ENCODE peak calls at places on chromosomes 3 and 15, in six cellular contexts. One of them, this sample, is unnamed.

GRCh38 chr3:55461896-55462295 is 25.2 kb downstream of the WNT5A start:
- DNase-seq in trophoblast cell: no peak
- DNase-seq in IMR-90: peak; percentile 89
- DNase-seq in H9: no peak
- DNase-seq in H1: peak; percentile 17
- DNase-seq in mesenchymal stem cell: peak; percentile 68
- DNase-seq in this sample: no peak

GRCh38 chr3:194988495-194989165 is 282.3 kb downstream of the XXYLT1 start:
- DNase-seq in mesenchymal stem cell: no peak
- DNase-seq in H9: no peak
- DNase-seq in H1: peak; percentile 30
- DNase-seq in IMR-90: no peak
- DNase-seq in trophoblast cell: no peak
- DNase-seq in this sample: no peak

GRCh38 chr3:50294492-50295403 is 2.5 kb upstream of the IFRD2 start:
- DNase-seq in mesenchymal stem cell: no peak
- DNase-seq in H1: no peak
- DNase-seq in H9: no peak
- DNase-seq in IMR-90: no peak
- DNase-seq in trophoblast cell: no peak
- DNase-seq in this sample: no peak

GRCh38 chr3:195897081-195897852 is 11.1 kb downstream of the TNK2 start:
- DNase-seq in trophoblast cell: peak; percentile 48
- DNase-seq in IMR-90: peak; percentile 74
- DNase-seq in H1: no peak
- DNase-seq in H9: no peak
- DNase-seq in mesenchymal stem cell: peak; percentile 82
- DNase-seq in this sample: no peak

GRCh38 chr15:27480642-27481041 is 509.7 kb downstream of the GABRG3 start:
- DNase-seq in mesenchymal stem cell: no peak
- DNase-seq in H1: no peak
- DNase-seq in H9: no peak
- DNase-seq in trophoblast cell: no peak
- DNase-seq in IMR-90: no peak
- DNase-seq in this sample: no peak

GRCh38 chr3:103653996-103654395 is 1219.2 kb downstream of the ZPLD1 start:
- DNase-seq in IMR-90: no peak
- DNase-seq in trophoblast cell: no peak
- DNase-seq in mesenchymal stem cell: no peak
- DNase-seq in H1: no peak
- DNase-seq in H9: no peak
- DNase-seq in this sample: no peak

GRCh38 chr3:79040701-79041100 is 727.1 kb downstream of the ROBO1 start:
- DNase-seq in IMR-90: peak; percentile 91
- DNase-seq in H1: no peak
- DNase-seq in trophoblast cell: peak; percentile 68
- DNase-seq in H9: no peak
- DNase-seq in mesenchymal stem cell: peak; percentile 66
- DNase-seq in this sample: no peak

GRCh38 chr3:141076821-141077571 is 25.8 kb downstream of the SPSB4 start:
- DNase-seq in IMR-90: peak; percentile 52
- DNase-seq in H1: no peak
- DNase-seq in trophoblast cell: no peak
- DNase-seq in mesenchymal stem cell: peak; percentile 86
- DNase-seq in H9: peak; percentile 61
- DNase-seq in this sample: no peak

GRCh38 chr15:70447511-70447910 is 315.8 kb downstream of the UACA start:
- DNase-seq in mesenchymal stem cell: no peak
- DNase-seq in IMR-90: no peak
- DNase-seq in H1: no peak
- DNase-seq in trophoblast cell: no peak
- DNase-seq in H9: no peak
- DNase-seq in this sample: no peak

GRCh38 chr3:50089603-50089945 is 855 bp downstream of the RBM5 start:
- DNase-seq in mesenchymal stem cell: peak; percentile 53
- DNase-seq in H1: no peak
- DNase-seq in IMR-90: peak; percentile 21
- DNase-seq in trophoblast cell: no peak
- DNase-seq in H9: no peak
- DNase-seq in this sample: no peak

GRCh38 chr3:65019412-65020093 is 331.8 kb upstream of the ADAMTS9 start:
- DNase-seq in H9: no peak
- DNase-seq in H1: no peak
- DNase-seq in trophoblast cell: no peak
- DNase-seq in mesenchymal stem cell: no peak
- DNase-seq in IMR-90: no peak
- DNase-seq in this sample: no peak

GRCh38 chr3:66276705-66277274 is 56.0 kb downstream of the SLC25A26 start:
- DNase-seq in H1: peak; percentile 60
- DNase-seq in mesenchymal stem cell: peak; percentile 74
- DNase-seq in H9: peak; percentile 59
- DNase-seq in IMR-90: peak; percentile 85
- DNase-seq in trophoblast cell: peak; percentile 68
- DNase-seq in this sample: peak; percentile 61

GRCh38 chr3:195918176-195918575 is 9.8 kb upstream of the TNK2 start:
- DNase-seq in mesenchymal stem cell: no peak
- DNase-seq in IMR-90: no peak
- DNase-seq in H9: no peak
- DNase-seq in H1: no peak
- DNase-seq in trophoblast cell: no peak
- DNase-seq in this sample: no peak

GRCh38 chr15:42068601-42069000 is 25.8 kb downstream of the PLA2G4D start:
- DNase-seq in IMR-90: no peak
- DNase-seq in H9: no peak
- DNase-seq in trophoblast cell: no peak
- DNase-seq in mesenchymal stem cell: no peak
- DNase-seq in H1: no peak
- DNase-seq in this sample: no peak

GRCh38 chr15:28086175-28086703 is 12.9 kb downstream of the OCA2 start:
- DNase-seq in trophoblast cell: peak; percentile 12
- DNase-seq in H1: peak; percentile 76
- DNase-seq in IMR-90: peak; percentile 46
- DNase-seq in mesenchymal stem cell: peak; percentile 66
- DNase-seq in H9: peak; percentile 71
- DNase-seq in this sample: no peak

GRCh38 chr3:173825731-173826130 is 428.2 kb downstream of the NLGN1 start:
- DNase-seq in H9: no peak
- DNase-seq in IMR-90: peak; percentile 1
- DNase-seq in mesenchymal stem cell: no peak
- DNase-seq in trophoblast cell: no peak
- DNase-seq in H1: no peak
- DNase-seq in this sample: no peak

GRCh38 chr3:48088056-48088748 is 72.0 kb upstream of the MAP4 start:
- DNase-seq in trophoblast cell: peak; percentile 4
- DNase-seq in mesenchymal stem cell: no peak
- DNase-seq in H9: peak; percentile 38
- DNase-seq in H1: peak; percentile 54
- DNase-seq in IMR-90: no peak
- DNase-seq in this sample: peak; percentile 30

GRCh38 chr3:122183521-122183892 is at the start of gene CASR:
- DNase-seq in mesenchymal stem cell: no peak
- DNase-seq in H9: peak; percentile 57
- DNase-seq in H1: peak; percentile 55
- DNase-seq in trophoblast cell: no peak
- DNase-seq in IMR-90: no peak
- DNase-seq in this sample: no peak

GRCh38 chr3:175585898-175586297 is 726.8 kb downstream of the NAALADL2 start:
- DNase-seq in trophoblast cell: no peak
- DNase-seq in mesenchymal stem cell: peak; percentile 79
- DNase-seq in H1: no peak
- DNase-seq in IMR-90: peak; percentile 87
- DNase-seq in H9: no peak
- DNase-seq in this sample: no peak

GRCh38 chr3:73509812-73510211 is 114.9 kb downstream of the PDZRN3 start:
- DNase-seq in H1: no peak
- DNase-seq in mesenchymal stem cell: peak; percentile 46
- DNase-seq in H9: no peak
- DNase-seq in trophoblast cell: no peak
- DNase-seq in IMR-90: peak; percentile 35
- DNase-seq in this sample: no peak

GRCh38 chr3:80052271-80052670 is 284.5 kb upstream of the ROBO1 start:
- DNase-seq in H9: no peak
- DNase-seq in H1: no peak
- DNase-seq in IMR-90: no peak
- DNase-seq in mesenchymal stem cell: no peak
- DNase-seq in trophoblast cell: no peak
- DNase-seq in this sample: no peak

GRCh38 chr3:112794622-112795172 is 52.0 kb downstream of the CD200R1L start:
- DNase-seq in IMR-90: no peak
- DNase-seq in H9: no peak
- DNase-seq in mesenchymal stem cell: peak; percentile 21
- DNase-seq in trophoblast cell: no peak
- DNase-seq in H1: no peak
- DNase-seq in this sample: no peak

GRCh38 chr3:191376742-191377141 is 46.4 kb upstream of the UTS2B start:
- DNase-seq in mesenchymal stem cell: peak; percentile 84
- DNase-seq in IMR-90: peak; percentile 81
- DNase-seq in H9: no peak
- DNase-seq in H1: no peak
- DNase-seq in trophoblast cell: no peak
- DNase-seq in this sample: no peak

GRCh38 chr3:113263020-113263419 is 51.7 kb downstream of the BOC start:
- DNase-seq in H9: no peak
- DNase-seq in H1: no peak
- DNase-seq in mesenchymal stem cell: no peak
- DNase-seq in trophoblast cell: no peak
- DNase-seq in IMR-90: no peak
- DNase-seq in this sample: no peak

GRCh38 chr15:89531796-89532537 is 35.6 kb upstream of the RHCG start:
- DNase-seq in H1: no peak
- DNase-seq in mesenchymal stem cell: no peak
- DNase-seq in H9: no peak
- DNase-seq in IMR-90: no peak
- DNase-seq in trophoblast cell: no peak
- DNase-seq in this sample: no peak

GRCh38 chr15:20352241-20353200 is 189.1 kb downstream of the GOLGA6L6 start:
- DNase-seq in trophoblast cell: no peak
- DNase-seq in H1: no peak
- DNase-seq in IMR-90: no peak
- DNase-seq in mesenchymal stem cell: no peak
- DNase-seq in H9: peak; percentile 27
- DNase-seq in this sample: no peak

GRCh38 chr15:91491131-91491950 is 362.2 kb upstream of the SLCO3A1 start:
- DNase-seq in H1: no peak
- DNase-seq in IMR-90: peak; percentile 54
- DNase-seq in H9: no peak
- DNase-seq in mesenchymal stem cell: no peak
- DNase-seq in trophoblast cell: no peak
- DNase-seq in this sample: no peak

DNA sequence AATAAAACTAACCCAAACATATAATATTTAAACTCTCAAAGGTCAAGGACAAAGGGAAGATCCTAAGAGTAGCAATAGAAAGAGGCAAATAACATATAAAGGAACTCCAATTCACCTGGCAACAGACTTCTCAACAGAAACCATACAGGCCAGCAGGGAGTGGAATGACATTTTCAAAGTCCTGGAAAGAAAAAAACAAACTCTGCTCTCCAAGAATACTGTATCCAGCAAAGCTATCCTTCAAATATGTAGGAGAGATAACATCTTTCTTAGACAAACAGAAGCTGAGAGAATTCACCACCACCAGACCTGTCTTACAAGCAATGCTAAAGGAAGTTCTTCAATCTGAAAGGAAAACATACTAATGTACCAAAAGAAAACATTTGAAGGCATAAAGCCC is 51.5 kb upstream of the TMEM158 start:
- DNase-seq in mesenchymal stem cell: no peak
- DNase-seq in H9: no peak
- DNase-seq in IMR-90: no peak
- DNase-seq in trophoblast cell: no peak
- DNase-seq in H1: no peak
- DNase-seq in this sample: no peak
- H3K14ac ChIP-seq in mesenchymal stem cell: no peak overlapping the region
- H3K14ac ChIP-seq in H9: no peak overlapping the region
- H3K14ac ChIP-seq in IMR-90: no peak overlapping the region
- H3K14ac ChIP-seq in trophoblast cell: no peak overlapping the region
- H3K14ac ChIP-seq in H1: no peak overlapping the region
- H3K14ac ChIP-seq in this sample: no peak overlapping the region

GRCh38 chr15:75647370-75648155 is at the start of gene SNX33:
- DNase-seq in IMR-90: peak; percentile 89
- DNase-seq in trophoblast cell: peak; percentile 70
- DNase-seq in H9: peak; percentile 90
- DNase-seq in mesenchymal stem cell: peak; percentile 94
- DNase-seq in H1: peak; percentile 85
- DNase-seq in this sample: peak; percentile 90

GRCh38 chr15:75648156-75649000 is 666 bp downstream of the SNX33 start:
- DNase-seq in H1: no peak
- DNase-seq in H9: peak; percentile 69
- DNase-seq in trophoblast cell: no peak
- DNase-seq in IMR-90: no peak
- DNase-seq in mesenchymal stem cell: peak; percentile 74
- DNase-seq in this sample: peak; percentile 72

GRCh38 chr15:75646112-75646943 is 1.4 kb upstream of the SNX33 start:
- DNase-seq in trophoblast cell: no peak
- DNase-seq in mesenchymal stem cell: no peak
- DNase-seq in H1: no peak
- DNase-seq in H9: no peak
- DNase-seq in IMR-90: no peak
- DNase-seq in this sample: no peak

GRCh38 chr15:75649045-75649761 is 1.5 kb downstream of the SNX33 start:
- DNase-seq in H9: no peak
- DNase-seq in trophoblast cell: no peak
- DNase-seq in mesenchymal stem cell: no peak
- DNase-seq in H1: no peak
- DNase-seq in IMR-90: no peak
- DNase-seq in this sample: no peak

DNA sequence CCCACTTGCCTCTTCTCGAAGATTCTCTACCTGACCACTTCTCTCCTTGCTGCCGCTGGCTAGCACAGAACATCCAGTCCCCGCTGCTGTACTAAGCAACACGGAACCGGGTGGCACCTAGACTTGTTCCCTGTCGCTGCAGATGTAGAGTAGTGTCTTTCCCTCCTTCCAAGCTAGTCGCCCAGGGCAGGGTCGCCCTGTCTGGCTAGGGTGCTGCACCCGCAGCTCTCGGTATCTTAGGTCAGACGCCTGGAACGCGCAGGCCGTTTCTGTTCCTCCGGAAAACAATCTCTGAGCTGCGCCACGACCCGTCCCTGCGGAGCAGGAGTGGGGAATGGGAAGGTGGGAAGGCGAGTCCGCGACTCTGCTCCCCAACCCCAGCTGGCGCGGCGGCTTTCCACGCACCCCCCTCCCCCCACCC is 758 bp upstream of the SNX33 start:
- DNase-seq in trophoblast cell: peak; percentile 38
- DNase-seq in IMR-90: no peak
- DNase-seq in H1: peak; percentile 61
- DNase-seq in H9: peak; percentile 45
- DNase-seq in mesenchymal stem cell: no peak
- DNase-seq in this sample: no peak
- H3K4me1 ChIP-seq in trophoblast cell: peaks cover 25% of the 10 kb centered on the region
- H3K4me1 ChIP-seq in IMR-90: peaks cover 31% of the 10 kb centered on the region
- H3K4me1 ChIP-seq in H1: peaks cover 25% of the 10 kb centered on the region
- H3K4me1 ChIP-seq in H9: peaks cover 3% of the 10 kb centered on the region
- H3K4me1 ChIP-seq in mesenchymal stem cell: peaks cover 32% of the 10 kb centered on the region
- H3K4me1 ChIP-seq in this sample: peaks cover 32% of the 10 kb centered on the region

GRCh38 chr15:40098489-40099261 is 10.0 kb downstream of the BMF start:
- DNase-seq in IMR-90: peak; percentile 98
- DNase-seq in trophoblast cell: peak; percentile 23
- DNase-seq in H9: peak; percentile 50
- DNase-seq in H1: no peak
- DNase-seq in mesenchymal stem cell: peak; percentile 99
- DNase-seq in this sample: no peak
- H3K4ac ChIP-seq in IMR-90: peak overlapping the region; percentile 99
- H3K4ac ChIP-seq in trophoblast cell: peak overlapping the region; percentile 43
- H3K4ac ChIP-seq in H9: no peak overlapping the region
- H3K4ac ChIP-seq in H1: no peak overlapping the region
- H3K4ac ChIP-seq in mesenchymal stem cell: peak overlapping the region; percentile 94
- H3K4ac ChIP-seq in this sample: no peak overlapping the region

GRCh38 chr3:59654120-59654952 is 604.5 kb upstream of the CFAP20DC start:
- DNase-seq in IMR-90: peak; percentile 11
- DNase-seq in trophoblast cell: peak; percentile 80
- DNase-seq in H9: no peak
- DNase-seq in H1: no peak
- DNase-seq in mesenchymal stem cell: no peak
- DNase-seq in this sample: no peak
- H3K14ac ChIP-seq in IMR-90: no peak overlapping the region
- H3K14ac ChIP-seq in trophoblast cell: no peak overlapping the region
- H3K14ac ChIP-seq in H9: no peak overlapping the region
- H3K14ac ChIP-seq in H1: no peak overlapping the region
- H3K14ac ChIP-seq in mesenchymal stem cell: no peak overlapping the region
- H3K14ac ChIP-seq in this sample: no peak overlapping the region